ENCODE peak calls at places on chromosomes 1 and 21, in ten cellular contexts. I is cardiac muscle cell; A is glutamatergic neuron; C is GM06990; K is fibroblast of lung; B is neural crest cell; G is CD8-positive, alpha-beta T cell; Y is body of pancreas; D is adrenal gland; E is left lung. F is an unnamed sample.

GRCh38 chr1:3745590-3746381 is 6.5 kb upstream of the CCDC27 start:
- DNase-seq in I (no peak), A (no peak), C (no peak), K (no peak), B (no peak), G (no peak), Y (no peak), D (no peak), E (peak), F (no peak)

GRCh38 chr21:46111857-46112730 is 14.2 kb downstream of the COL6A2 start:
- DNase-seq in I (no peak), A (peak), C (no peak), K (no peak), B (no peak), G (peak), Y (peak), D (peak), E (peak), F (no peak)

GRCh38 chr1:37085393-37085792 is 51.1 kb upstream of the GRIK3 start:
- DNase-seq in I (no peak), A (no peak), C (no peak), K (no peak), B (no peak), G (no peak), Y (no peak), D (no peak), E (no peak), F (no peak)

GRCh38 chr1:1920057-1920607 is 1.1 kb upstream of the TMEM52 start:
- DNase-seq in I (no peak), A (no peak), C (no peak), K (no peak), B (no peak), G (no peak), Y (no peak), D (no peak), E (no peak), F (no peak)

GRCh38 chr1:221913351-221913750 is 171.5 kb upstream of the DUSP10 start:
- DNase-seq in I (no peak), A (no peak), C (no peak), K (peak), B (no peak), G (no peak), Y (no peak), D (no peak), E (no peak), F (no peak)

GRCh38 chr1:109740615-109741373 is at the start of gene GSTM3:
- DNase-seq in I (no peak), A (no peak), C (no peak), K (no peak), B (no peak), G (no peak), Y (no peak), D (no peak), E (no peak), F (no peak)

GRCh38 chr1:41919764-41920397 is 1.2 kb upstream of the HIVEP3 start:
- DNase-seq in I (peak), A (peak), C (peak), K (peak), B (peak), G (peak), Y (peak), D (peak), E (peak), F (peak)

GRCh38 chr1:230375795-230376194 is 50.3 kb downstream of the PGBD5 start:
- DNase-seq in I (no peak), A (no peak), C (no peak), K (no peak), B (peak), G (no peak), Y (no peak), D (no peak), E (no peak), F (no peak)

GRCh38 chr1:166811691-166812090 is 27.6 kb upstream of the POGK start:
- DNase-seq in I (no peak), A (no peak), C (no peak), K (peak), B (no peak), G (no peak), Y (no peak), D (no peak), E (no peak), F (peak)

GRCh38 chr1:154615411-154615810 is 7.4 kb upstream of the ADAR start:
- DNase-seq in I (no peak), A (no peak), C (no peak), K (no peak), B (no peak), G (no peak), Y (no peak), D (no peak), E (no peak), F (no peak)

GRCh38 chr1:154416496-154417337 is 11.6 kb downstream of the IL6R start:
- DNase-seq in I (no peak), A (no peak), C (no peak), K (no peak), B (no peak), G (no peak), Y (no peak), D (no peak), E (no peak), F (no peak)

GRCh38 chr1:40078512-40079333 is 18.3 kb downstream of the PPT1 start:
- DNase-seq in I (peak), A (peak), C (peak), K (peak), B (peak), G (peak), Y (peak), D (peak), E (no peak), F (peak)

GRCh38 chr1:202505356-202505755 is 156.9 kb downstream of the PPP1R12B start:
- DNase-seq in I (peak), A (no peak), C (no peak), K (peak), B (no peak), G (no peak), Y (no peak), D (no peak), E (no peak), F (peak)

GRCh38 chr1:202498542-202498941 is 150.0 kb downstream of the PPP1R12B start:
- DNase-seq in I (no peak), A (no peak), C (no peak), K (no peak), B (no peak), G (no peak), Y (no peak), D (no peak), E (no peak), F (peak)

DNA sequence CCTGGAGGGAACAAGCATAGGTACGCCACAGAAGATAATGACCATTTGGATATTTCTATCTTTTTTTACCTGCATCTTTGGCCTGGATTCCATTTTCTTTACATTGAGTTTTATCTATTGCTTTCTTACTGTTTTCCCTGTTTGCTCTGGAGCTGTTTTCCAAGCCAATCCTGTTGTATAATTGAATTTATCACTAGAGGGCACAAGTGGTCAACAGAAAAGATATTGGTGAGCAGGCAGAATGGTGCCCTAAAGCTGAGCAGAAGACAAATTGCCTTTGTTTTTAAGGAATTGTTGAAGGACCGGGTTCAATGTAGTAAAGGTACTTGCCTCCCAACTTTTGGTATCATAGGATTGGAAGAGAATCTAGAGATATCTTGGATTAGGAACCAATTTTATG is 152.8 kb downstream of the PPP1R12B start:
- DNase-seq in I (peak), A (no peak), C (no peak), K (peak), B (no peak), G (no peak), Y (no peak), D (no peak), E (no peak), F (peak)
- TF ChIP-seq CTCF in I (peak), A (no peak), C (peak), K (peak), B (peak), G (no peak), Y (peak), D (peak), E (peak), F (peak)

GRCh38 chr21:42521805-42522204 is 8.2 kb downstream of the SLC37A1 start:
- DNase-seq in I (no peak), A (no peak), C (no peak), K (no peak), B (no peak), G (no peak), Y (no peak), D (no peak), E (no peak), F (no peak)

GRCh38 chr21:42521384-42521783 is 7.7 kb downstream of the SLC37A1 start:
- DNase-seq in I (no peak), A (no peak), C (no peak), K (no peak), B (no peak), G (no peak), Y (no peak), D (no peak), E (no peak), F (no peak)

GRCh38 chr21:42522271-42522670 is 8.6 kb downstream of the SLC37A1 start:
- DNase-seq in I (no peak), A (no peak), C (no peak), K (no peak), B (no peak), G (no peak), Y (no peak), D (no peak), E (peak), F (no peak)

GRCh38 chr21:42522771-42523170 is 9.1 kb downstream of the SLC37A1 start:
- DNase-seq in I (no peak), A (no peak), C (no peak), K (no peak), B (no peak), G (no peak), Y (no peak), D (no peak), E (no peak), F (no peak)

GRCh38 chr21:42520628-42521253 is 7.1 kb downstream of the SLC37A1 start:
- DNase-seq in I (no peak), A (peak), C (no peak), K (no peak), B (peak), G (no peak), Y (no peak), D (no peak), E (peak), F (no peak)
- TF ChIP-seq CTCF in I (peak), A (peak), C (no peak), K (no peak), B (peak), G (no peak), Y (no peak), D (no peak), E (no peak), F (peak)

DNA sequence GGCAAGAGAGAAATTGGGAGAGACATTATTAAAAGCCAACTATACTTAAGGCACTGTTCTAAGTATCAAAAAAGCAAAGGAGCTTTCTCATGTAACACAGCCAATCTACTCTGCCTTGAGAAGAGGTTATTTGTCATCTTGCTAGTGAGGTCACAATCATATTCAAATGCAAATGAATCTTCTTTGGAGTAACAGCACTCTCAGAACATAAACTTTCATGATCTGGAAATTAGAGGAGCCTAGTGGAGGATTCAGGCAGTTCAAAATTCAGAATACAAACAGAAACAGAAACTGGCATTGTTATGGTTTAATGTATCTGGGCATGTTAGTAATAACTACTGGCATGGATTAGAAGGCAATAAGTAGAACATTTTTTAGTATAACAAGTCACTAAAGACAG is 57.4 kb downstream of the ARID4B start:
- DNase-seq in I (peak), A (no peak), C (no peak), K (peak), B (no peak), G (no peak), Y (no peak), D (no peak), E (no peak), F (peak)
- TF ChIP-seq CTCF in I (peak), A (no peak), C (peak), K (peak), B (peak), G (no peak), Y (no peak), D (no peak), E (no peak), F (no peak)

GRCh38 chr21:18384771-18385170 is 18.8 kb downstream of the TMPRSS15 start:
- DNase-seq in I (no peak), A (no peak), C (no peak), K (no peak), B (no peak), G (no peak), Y (no peak), D (no peak), E (no peak), F (no peak)
- TF ChIP-seq CTCF in I (peak), A (peak), C (peak), K (no peak), B (peak), G (no peak), Y (peak), D (peak), E (peak), F (peak)

F was measured in HFFc6.